ENCODE peak calls at places on chromosomes 5 and 9, in eight cellular contexts. One of them, this sample, is unnamed.

GRCh38 chr5:39376293-39376714 is 12.0 kb upstream of the C9 start:
- DNase-seq in activated T-cell treated with anti-CD3 and anti-CD28 coated beads for 1 hour: no peak
- DNase-seq in ELF-1: peak
- DNase-seq in NCI-H2081: peak
- DNase-seq in ureter: peak
- DNase-seq in NCI-H1092: peak
- DNase-seq in H1: no peak
- DNase-seq in CD8-positive, alpha-beta T cell: no peak
- DNase-seq in this sample: no peak

GRCh38 chr9:127921592-127922120 is 4.8 kb upstream of the ST6GALNAC4 start:
- DNase-seq in activated T-cell treated with anti-CD3 and anti-CD28 coated beads for 1 hour: peak
- DNase-seq in NCI-H2081: peak
- DNase-seq in CD8-positive, alpha-beta T cell: peak
- DNase-seq in ureter: peak
- DNase-seq in H1: no peak
- DNase-seq in NCI-H1092: no peak
- DNase-seq in ELF-1: peak
- DNase-seq in this sample: peak

GRCh38 chr9:104991144-104991953 is 63.4 kb upstream of the ABCA1 start:
- DNase-seq in H1: no peak
- DNase-seq in ureter: peak
- DNase-seq in CD8-positive, alpha-beta T cell: peak
- DNase-seq in NCI-H2081: peak
- DNase-seq in ELF-1: peak
- DNase-seq in NCI-H1092: peak
- DNase-seq in activated T-cell treated with anti-CD3 and anti-CD28 coated beads for 1 hour: peak
- DNase-seq in this sample: peak

GRCh38 chr5:96651948-96652753 is 10.0 kb upstream of the CAST start:
- DNase-seq in NCI-H2081: peak
- DNase-seq in CD8-positive, alpha-beta T cell: no peak
- DNase-seq in ELF-1: no peak
- DNase-seq in activated T-cell treated with anti-CD3 and anti-CD28 coated beads for 1 hour: no peak
- DNase-seq in H1: no peak
- DNase-seq in ureter: no peak
- DNase-seq in NCI-H1092: no peak
- DNase-seq in this sample: no peak

GRCh38 chr9:129557192-129558036 is 63.5 kb downstream of the C9orf50 start:
- DNase-seq in NCI-H2081: peak
- DNase-seq in activated T-cell treated with anti-CD3 and anti-CD28 coated beads for 1 hour: no peak
- DNase-seq in ureter: no peak
- DNase-seq in NCI-H1092: no peak
- DNase-seq in H1: peak
- DNase-seq in CD8-positive, alpha-beta T cell: no peak
- DNase-seq in ELF-1: peak
- DNase-seq in this sample: no peak

GRCh38 chr5:75640826-75641225 is 29.6 kb downstream of the ANKDD1B start:
- DNase-seq in H1: no peak
- DNase-seq in NCI-H2081: no peak
- DNase-seq in ureter: no peak
- DNase-seq in activated T-cell treated with anti-CD3 and anti-CD28 coated beads for 1 hour: no peak
- DNase-seq in ELF-1: no peak
- DNase-seq in CD8-positive, alpha-beta T cell: no peak
- DNase-seq in NCI-H1092: no peak
- DNase-seq in this sample: no peak

GRCh38 chr5:141560141-141560540 is 58.7 kb downstream of the DIAPH1 start:
- DNase-seq in ureter: no peak
- DNase-seq in H1: no peak
- DNase-seq in ELF-1: no peak
- DNase-seq in CD8-positive, alpha-beta T cell: no peak
- DNase-seq in activated T-cell treated with anti-CD3 and anti-CD28 coated beads for 1 hour: no peak
- DNase-seq in NCI-H1092: peak
- DNase-seq in NCI-H2081: peak
- DNase-seq in this sample: peak

GRCh38 chr5:79829260-79829659 is 139.6 kb downstream of the CMYA5 start:
- DNase-seq in ELF-1: peak
- DNase-seq in H1: peak
- DNase-seq in ureter: no peak
- DNase-seq in NCI-H2081: no peak
- DNase-seq in NCI-H1092: no peak
- DNase-seq in activated T-cell treated with anti-CD3 and anti-CD28 coated beads for 1 hour: no peak
- DNase-seq in CD8-positive, alpha-beta T cell: no peak
- DNase-seq in this sample: no peak

GRCh38 chr9:137382728-137383452 is 40.1 kb downstream of the EXD3 start:
- DNase-seq in ELF-1: peak
- DNase-seq in CD8-positive, alpha-beta T cell: no peak
- DNase-seq in NCI-H2081: no peak
- DNase-seq in NCI-H1092: no peak
- DNase-seq in activated T-cell treated with anti-CD3 and anti-CD28 coated beads for 1 hour: no peak
- DNase-seq in ureter: no peak
- DNase-seq in H1: no peak
- DNase-seq in this sample: no peak

GRCh38 chr9:98549401-98549800 is 159.3 kb downstream of the GABBR2 start:
- DNase-seq in ELF-1: no peak
- DNase-seq in ureter: no peak
- DNase-seq in NCI-H1092: no peak
- DNase-seq in activated T-cell treated with anti-CD3 and anti-CD28 coated beads for 1 hour: no peak
- DNase-seq in H1: no peak
- DNase-seq in NCI-H2081: no peak
- DNase-seq in CD8-positive, alpha-beta T cell: no peak
- DNase-seq in this sample: no peak

GRCh38 chr5:38878391-38879090 is 32.7 kb downstream of the OSMR start:
- DNase-seq in NCI-H2081: no peak
- DNase-seq in CD8-positive, alpha-beta T cell: no peak
- DNase-seq in activated T-cell treated with anti-CD3 and anti-CD28 coated beads for 1 hour: no peak
- DNase-seq in NCI-H1092: no peak
- DNase-seq in ureter: no peak
- DNase-seq in ELF-1: no peak
- DNase-seq in H1: no peak
- DNase-seq in this sample: no peak

GRCh38 chr5:142366007-142366406 is 41.2 kb upstream of the SPRY4 start:
- DNase-seq in CD8-positive, alpha-beta T cell: no peak
- DNase-seq in H1: no peak
- DNase-seq in activated T-cell treated with anti-CD3 and anti-CD28 coated beads for 1 hour: no peak
- DNase-seq in NCI-H2081: no peak
- DNase-seq in ureter: no peak
- DNase-seq in NCI-H1092: no peak
- DNase-seq in ELF-1: no peak
- DNase-seq in this sample: no peak

GRCh38 chr9:136137321-136138054 is 18.8 kb upstream of the TMEM250 start:
- DNase-seq in ureter: no peak
- DNase-seq in ELF-1: no peak
- DNase-seq in activated T-cell treated with anti-CD3 and anti-CD28 coated beads for 1 hour: no peak
- DNase-seq in H1: no peak
- DNase-seq in NCI-H2081: no peak
- DNase-seq in NCI-H1092: no peak
- DNase-seq in CD8-positive, alpha-beta T cell: no peak
- DNase-seq in this sample: no peak

GRCh38 chr9:127187231-127187956 is 65.0 kb upstream of the ANGPTL2 start:
- DNase-seq in ureter: peak
- DNase-seq in NCI-H1092: no peak
- DNase-seq in H1: no peak
- DNase-seq in CD8-positive, alpha-beta T cell: no peak
- DNase-seq in ELF-1: peak
- DNase-seq in activated T-cell treated with anti-CD3 and anti-CD28 coated beads for 1 hour: no peak
- DNase-seq in NCI-H2081: no peak
- DNase-seq in this sample: no peak

GRCh38 chr9:89920901-89921300 is 316.1 kb downstream of the GADD45G start:
- DNase-seq in CD8-positive, alpha-beta T cell: no peak
- DNase-seq in ureter: no peak
- DNase-seq in NCI-H2081: no peak
- DNase-seq in NCI-H1092: no peak
- DNase-seq in activated T-cell treated with anti-CD3 and anti-CD28 coated beads for 1 hour: no peak
- DNase-seq in H1: no peak
- DNase-seq in ELF-1: peak
- DNase-seq in this sample: no peak

GRCh38 chr5:139385061-139385889 is 2.2 kb upstream of the SLC23A1 start:
- DNase-seq in ureter: no peak
- DNase-seq in NCI-H2081: no peak
- DNase-seq in ELF-1: no peak
- DNase-seq in CD8-positive, alpha-beta T cell: no peak
- DNase-seq in activated T-cell treated with anti-CD3 and anti-CD28 coated beads for 1 hour: no peak
- DNase-seq in NCI-H1092: no peak
- DNase-seq in H1: no peak
- DNase-seq in this sample: no peak

GRCh38 chr9:100525563-100525962 is 52.3 kb upstream of the CAVIN4 start:
- DNase-seq in CD8-positive, alpha-beta T cell: no peak
- DNase-seq in ureter: no peak
- DNase-seq in ELF-1: no peak
- DNase-seq in activated T-cell treated with anti-CD3 and anti-CD28 coated beads for 1 hour: no peak
- DNase-seq in NCI-H1092: no peak
- DNase-seq in H1: no peak
- DNase-seq in NCI-H2081: no peak
- DNase-seq in this sample: no peak

GRCh38 chr9:36140086-36141084 is 3.9 kb downstream of the GLIPR2 start:
- DNase-seq in CD8-positive, alpha-beta T cell: no peak
- DNase-seq in NCI-H2081: no peak
- DNase-seq in activated T-cell treated with anti-CD3 and anti-CD28 coated beads for 1 hour: no peak
- DNase-seq in ELF-1: no peak
- DNase-seq in H1: no peak
- DNase-seq in NCI-H1092: no peak
- DNase-seq in ureter: no peak
- DNase-seq in this sample: no peak

GRCh38 chr5:176400382-176401156 is 12.0 kb downstream of the HIGD2A start:
- DNase-seq in CD8-positive, alpha-beta T cell: no peak
- DNase-seq in H1: no peak
- DNase-seq in ureter: no peak
- DNase-seq in ELF-1: peak
- DNase-seq in NCI-H1092: no peak
- DNase-seq in NCI-H2081: no peak
- DNase-seq in activated T-cell treated with anti-CD3 and anti-CD28 coated beads for 1 hour: no peak
- DNase-seq in this sample: no peak

GRCh38 chr5:141003026-141003425 is 36.8 kb downstream of the PCDHAC2 start:
- DNase-seq in NCI-H1092: no peak
- DNase-seq in CD8-positive, alpha-beta T cell: no peak
- DNase-seq in activated T-cell treated with anti-CD3 and anti-CD28 coated beads for 1 hour: no peak
- DNase-seq in H1: no peak
- DNase-seq in ELF-1: no peak
- DNase-seq in ureter: no peak
- DNase-seq in NCI-H2081: no peak
- DNase-seq in this sample: no peak

GRCh38 chr5:174510771-174511453 is 213.5 kb upstream of the MSX2 start:
- DNase-seq in ureter: no peak
- DNase-seq in NCI-H2081: no peak
- DNase-seq in activated T-cell treated with anti-CD3 and anti-CD28 coated beads for 1 hour: no peak
- DNase-seq in ELF-1: no peak
- DNase-seq in CD8-positive, alpha-beta T cell: no peak
- DNase-seq in H1: no peak
- DNase-seq in NCI-H1092: no peak
- DNase-seq in this sample: no peak

GRCh38 chr5:111829701-111830100 is 72.7 kb upstream of the NREP start:
- DNase-seq in NCI-H2081: no peak
- DNase-seq in activated T-cell treated with anti-CD3 and anti-CD28 coated beads for 1 hour: no peak
- DNase-seq in CD8-positive, alpha-beta T cell: no peak
- DNase-seq in ELF-1: no peak
- DNase-seq in H1: no peak
- DNase-seq in ureter: no peak
- DNase-seq in NCI-H1092: no peak
- DNase-seq in this sample: no peak

GRCh38 chr5:32683125-32683524 is 28.0 kb upstream of the NPR3 start:
- DNase-seq in ureter: no peak
- DNase-seq in ELF-1: no peak
- DNase-seq in CD8-positive, alpha-beta T cell: no peak
- DNase-seq in H1: no peak
- DNase-seq in NCI-H1092: no peak
- DNase-seq in NCI-H2081: no peak
- DNase-seq in activated T-cell treated with anti-CD3 and anti-CD28 coated beads for 1 hour: no peak
- DNase-seq in this sample: no peak

GRCh38 chr5:3321923-3322322 is 273.7 kb upstream of the IRX1 start:
- DNase-seq in NCI-H1092: no peak
- DNase-seq in ELF-1: no peak
- DNase-seq in ureter: no peak
- DNase-seq in H1: no peak
- DNase-seq in activated T-cell treated with anti-CD3 and anti-CD28 coated beads for 1 hour: no peak
- DNase-seq in CD8-positive, alpha-beta T cell: no peak
- DNase-seq in NCI-H2081: no peak
- DNase-seq in this sample: no peak

GRCh38 chr9:132193227-132194110 is 31.6 kb downstream of the NTNG2 start:
- DNase-seq in ELF-1: no peak
- DNase-seq in ureter: no peak
- DNase-seq in NCI-H2081: no peak
- DNase-seq in CD8-positive, alpha-beta T cell: no peak
- DNase-seq in H1: no peak
- DNase-seq in activated T-cell treated with anti-CD3 and anti-CD28 coated beads for 1 hour: no peak
- DNase-seq in NCI-H1092: no peak
- DNase-seq in this sample: no peak

GRCh38 chr9:81656004-81656403 is 33.3 kb downstream of the TLE1 start:
- DNase-seq in ureter: no peak
- DNase-seq in NCI-H1092: no peak
- DNase-seq in activated T-cell treated with anti-CD3 and anti-CD28 coated beads for 1 hour: no peak
- DNase-seq in NCI-H2081: no peak
- DNase-seq in H1: no peak
- DNase-seq in CD8-positive, alpha-beta T cell: no peak
- DNase-seq in ELF-1: no peak
- DNase-seq in this sample: no peak

GRCh38 chr9:104944356-104944755 is 16.4 kb upstream of the ABCA1 start:
- DNase-seq in NCI-H2081: no peak
- DNase-seq in CD8-positive, alpha-beta T cell: no peak
- DNase-seq in ureter: no peak
- DNase-seq in NCI-H1092: no peak
- DNase-seq in H1: no peak
- DNase-seq in ELF-1: no peak
- DNase-seq in activated T-cell treated with anti-CD3 and anti-CD28 coated beads for 1 hour: no peak
- DNase-seq in this sample: no peak

GRCh38 chr5:163566678-163567077 is 61.3 kb downstream of the MAT2B start:
- DNase-seq in activated T-cell treated with anti-CD3 and anti-CD28 coated beads for 1 hour: no peak
- DNase-seq in H1: no peak
- DNase-seq in NCI-H2081: no peak
- DNase-seq in ELF-1: no peak
- DNase-seq in CD8-positive, alpha-beta T cell: no peak
- DNase-seq in NCI-H1092: no peak
- DNase-seq in ureter: no peak
- DNase-seq in this sample: no peak

GRCh38 chr5:139232161-139232724 is 34.1 kb upstream of the SIL1 start:
- DNase-seq in NCI-H1092: no peak
- DNase-seq in H1: no peak
- DNase-seq in ureter: peak
- DNase-seq in activated T-cell treated with anti-CD3 and anti-CD28 coated beads for 1 hour: no peak
- DNase-seq in ELF-1: peak
- DNase-seq in NCI-H2081: no peak
- DNase-seq in CD8-positive, alpha-beta T cell: no peak
- DNase-seq in this sample: no peak

This sample was measured in NCI-H2227 treated with DMSO at 0.1 percent for 48 hours.